ENCODE peak calls at places on chromosomes 3 and 15, in seven cellular contexts. Y is aorta, X is GM23248, B is AG09309, J is choroid plexus epithelial cell, D is T-helper 1 cell, N is hepatocyte. R is an unnamed sample.

GRCh38 chr15:63045438-63046278 is 3.1 kb downstream of the TPM1 start:
- DNase-seq in Y (no peak), X (peak), B (no peak), J (no peak), D (no peak), N (no peak), R (no peak)

GRCh38 chr3:146542968-146543367 is 1.4 kb downstream of the PLSCR1 start:
- DNase-seq in Y (no peak), X (no peak), B (no peak), J (peak), D (no peak), N (no peak), R (no peak)

GRCh38 chr3:15165061-15165460 is 41.0 kb upstream of the CAPN7 start:
- DNase-seq in Y (no peak), X (no peak), B (no peak), J (no peak), D (no peak), N (no peak), R (no peak)

GRCh38 chr15:78739996-78740903 is 71.0 kb downstream of the ADAMTS7 start:
- DNase-seq in Y (peak), X (peak), B (no peak), J (peak), D (peak), N (peak), R (peak)

GRCh38 chr3:10279384-10280176 is 13.2 kb downstream of the GHRL start:
- DNase-seq in Y (no peak), X (no peak), B (no peak), J (no peak), D (no peak), N (no peak), R (no peak)

GRCh38 chr3:48186993-48187578 is 1.1 kb downstream of the CDC25A start:
- DNase-seq in Y (no peak), X (peak), B (no peak), J (peak), D (no peak), N (no peak), R (no peak)

GRCh38 chr3:134937256-134938023 is 142.4 kb downstream of the EPHB1 start:
- DNase-seq in Y (no peak), X (no peak), B (no peak), J (no peak), D (no peak), N (peak), R (no peak)

GRCh38 chr3:25130724-25131123 is 297.3 kb upstream of the RARB start:
- DNase-seq in Y (no peak), X (no peak), B (no peak), J (no peak), D (no peak), N (no peak), R (no peak)

GRCh38 chr3:63303238-63303637 is 25.1 kb downstream of the SYNPR start:
- DNase-seq in Y (no peak), X (no peak), B (no peak), J (no peak), D (no peak), N (no peak), R (no peak)

GRCh38 chr15:43911235-43911661 is 84.4 kb downstream of the WDR76 start:
- DNase-seq in Y (no peak), X (peak), B (peak), J (peak), D (no peak), N (no peak), R (peak)

GRCh38 chr3:89964347-89964746 is 856.9 kb downstream of the EPHA3 start:
- DNase-seq in Y (no peak), X (no peak), B (no peak), J (peak), D (no peak), N (no peak), R (no peak)

GRCh38 chr3:25441234-25441856 is 13.3 kb downstream of the RARB start:
- DNase-seq in Y (no peak), X (no peak), B (no peak), J (no peak), D (no peak), N (no peak), R (no peak)

GRCh38 chr15:88658070-88658965 is 19.5 kb downstream of the ISG20 start:
- DNase-seq in Y (no peak), X (no peak), B (no peak), J (no peak), D (no peak), N (no peak), R (no peak)

GRCh38 chr15:90054618-90055097 is 47.6 kb downstream of the IDH2 start:
- DNase-seq in Y (no peak), X (no peak), B (no peak), J (no peak), D (no peak), N (peak), R (no peak)

GRCh38 chr15:64507845-64508244 is 47.5 kb downstream of the ZNF609 start:
- DNase-seq in Y (no peak), X (no peak), B (no peak), J (no peak), D (no peak), N (no peak), R (no peak)

GRCh38 chr15:81235276-81235675 is 38.6 kb downstream of the IL16 start:
- DNase-seq in Y (no peak), X (no peak), B (no peak), J (no peak), D (no peak), N (no peak), R (no peak)

GRCh38 chr15:66287461-66288055 is 5.8 kb upstream of the DIS3L start:
- DNase-seq in Y (no peak), X (peak), B (no peak), J (peak), D (no peak), N (no peak), R (no peak)

GRCh38 chr3:141849056-141849814 is 27.2 kb upstream of the ATP1B3 start:
- DNase-seq in Y (no peak), X (no peak), B (no peak), J (no peak), D (no peak), N (no peak), R (no peak)

GRCh38 chr15:87816016-87816415 is 440.5 kb downstream of the NTRK3 start:
- DNase-seq in Y (no peak), X (peak), B (no peak), J (no peak), D (no peak), N (no peak), R (no peak)

GRCh38 chr3:194395767-194396527 is 3.1 kb downstream of the GP5 start:
- DNase-seq in Y (no peak), X (peak), B (no peak), J (peak), D (peak), N (peak), R (no peak)

GRCh38 chr3:60048447-60048848 is 998.6 kb upstream of the CFAP20DC start:
- DNase-seq in Y (no peak), X (no peak), B (no peak), J (no peak), D (peak), N (no peak), R (no peak)

GRCh38 chr3:38653685-38654537 is 4.4 kb upstream of the SCN5A start:
- DNase-seq in Y (no peak), X (no peak), B (no peak), J (no peak), D (no peak), N (peak), R (no peak)

GRCh38 chr15:59353994-59354951 is 18.4 kb downstream of the MYO1E start:
- DNase-seq in Y (no peak), X (no peak), B (no peak), J (no peak), D (no peak), N (no peak), R (no peak)

GRCh38 chr3:56383092-56383491 is 85.2 kb downstream of the ERC2 start:
- DNase-seq in Y (no peak), X (no peak), B (no peak), J (no peak), D (no peak), N (no peak), R (no peak)

GRCh38 chr3:55622733-55623132 is 135.6 kb upstream of the WNT5A start:
- DNase-seq in Y (no peak), X (peak), B (no peak), J (peak), D (no peak), N (no peak), R (no peak)

GRCh38 chr3:99499235-99499798 is 139.1 kb upstream of the COL8A1 start:
- DNase-seq in Y (no peak), X (peak), B (no peak), J (peak), D (no peak), N (peak), R (peak)